ENCODE peak calls at places on chromosome 9, in five cellular contexts. One of them, this sample, is unnamed.

GRCh38 chr9:115651456-115651855 is 502.1 kb upstream of the PAPPA start:
- DNase-seq in cardiac muscle cell: no peak
- DNase-seq in fibroblast of lung: peak
- DNase-seq in GM12865: no peak
- DNase-seq in skeletal muscle cell: no peak
- DNase-seq in this sample: no peak

GRCh38 chr9:122016309-122016708 is 76.8 kb downstream of the TTLL11 start:
- DNase-seq in cardiac muscle cell: no peak
- DNase-seq in fibroblast of lung: no peak
- DNase-seq in GM12865: no peak
- DNase-seq in skeletal muscle cell: no peak
- DNase-seq in this sample: no peak

GRCh38 chr9:96497117-96497399 is 47.1 kb downstream of the HABP4 start:
- DNase-seq in cardiac muscle cell: no peak
- DNase-seq in fibroblast of lung: no peak
- DNase-seq in GM12865: no peak
- DNase-seq in skeletal muscle cell: no peak
- DNase-seq in this sample: peak

GRCh38 chr9:133255371-133255940 is 19.5 kb downstream of the ABO start:
- DNase-seq in cardiac muscle cell: no peak
- DNase-seq in fibroblast of lung: no peak
- DNase-seq in GM12865: no peak
- DNase-seq in skeletal muscle cell: no peak
- DNase-seq in this sample: no peak

GRCh38 chr9:115411993-115412452 is 294.1 kb upstream of the TNC start:
- DNase-seq in cardiac muscle cell: no peak
- DNase-seq in fibroblast of lung: peak
- DNase-seq in GM12865: no peak
- DNase-seq in skeletal muscle cell: peak
- DNase-seq in this sample: no peak

GRCh38 chr9:4167040-4167671 is 132.7 kb downstream of the GLIS3 start:
- DNase-seq in cardiac muscle cell: peak
- DNase-seq in fibroblast of lung: peak
- DNase-seq in GM12865: no peak
- DNase-seq in skeletal muscle cell: peak
- DNase-seq in this sample: no peak

GRCh38 chr9:6869081-6869948 is 111.5 kb downstream of the KDM4C start:
- DNase-seq in cardiac muscle cell: peak
- DNase-seq in fibroblast of lung: no peak
- DNase-seq in GM12865: no peak
- DNase-seq in skeletal muscle cell: no peak
- DNase-seq in this sample: no peak

GRCh38 chr9:88965473-88965872 is 25.8 kb upstream of the S1PR3 start:
- DNase-seq in cardiac muscle cell: no peak
- DNase-seq in fibroblast of lung: no peak
- DNase-seq in GM12865: no peak
- DNase-seq in skeletal muscle cell: no peak
- DNase-seq in this sample: no peak

GRCh38 chr9:79661926-79662552 is 90.3 kb downstream of the TLE4 start:
- DNase-seq in cardiac muscle cell: no peak
- DNase-seq in fibroblast of lung: no peak
- DNase-seq in GM12865: no peak
- DNase-seq in skeletal muscle cell: no peak
- DNase-seq in this sample: no peak

GRCh38 chr9:33408087-33408486 is 5.7 kb upstream of the AQP7 start:
- DNase-seq in cardiac muscle cell: no peak
- DNase-seq in fibroblast of lung: no peak
- DNase-seq in GM12865: no peak
- DNase-seq in skeletal muscle cell: no peak
- DNase-seq in this sample: no peak

GRCh38 chr9:93025736-93026135 is 32.8 kb upstream of the SUSD3 start:
- DNase-seq in cardiac muscle cell: no peak
- DNase-seq in fibroblast of lung: no peak
- DNase-seq in GM12865: no peak
- DNase-seq in skeletal muscle cell: no peak
- DNase-seq in this sample: no peak

GRCh38 chr9:34158362-34158869 is 20.4 kb upstream of the UBAP1 start:
- DNase-seq in cardiac muscle cell: peak
- DNase-seq in fibroblast of lung: peak
- DNase-seq in GM12865: no peak
- DNase-seq in skeletal muscle cell: peak
- DNase-seq in this sample: no peak

GRCh38 chr9:33106372-33106771 is 29.9 kb upstream of the SMU1 start:
- DNase-seq in cardiac muscle cell: no peak
- DNase-seq in fibroblast of lung: no peak
- DNase-seq in GM12865: no peak
- DNase-seq in skeletal muscle cell: no peak
- DNase-seq in this sample: no peak

GRCh38 chr9:92188969-92189781 is 74.0 kb upstream of the SPTLC1 start:
- DNase-seq in cardiac muscle cell: peak
- DNase-seq in fibroblast of lung: no peak
- DNase-seq in GM12865: no peak
- DNase-seq in skeletal muscle cell: no peak
- DNase-seq in this sample: no peak

GRCh38 chr9:19460258-19460657 is 51.4 kb downstream of the ACER2 start:
- DNase-seq in cardiac muscle cell: no peak
- DNase-seq in fibroblast of lung: no peak
- DNase-seq in GM12865: no peak
- DNase-seq in skeletal muscle cell: no peak
- DNase-seq in this sample: no peak

GRCh38 chr9:106590759-106591505 is 272.0 kb upstream of the ZNF462 start:
- DNase-seq in cardiac muscle cell: no peak
- DNase-seq in fibroblast of lung: no peak
- DNase-seq in GM12865: no peak
- DNase-seq in skeletal muscle cell: no peak
- DNase-seq in this sample: no peak

GRCh38 chr9:71442937-71443336 is 321.5 kb upstream of the TRPM3 start:
- DNase-seq in cardiac muscle cell: no peak
- DNase-seq in fibroblast of lung: no peak
- DNase-seq in GM12865: no peak
- DNase-seq in skeletal muscle cell: no peak
- DNase-seq in this sample: no peak

GRCh38 chr9:115015018-115015635 is 84.7 kb upstream of the TNFSF8 start:
- DNase-seq in cardiac muscle cell: peak
- DNase-seq in fibroblast of lung: peak
- DNase-seq in GM12865: peak
- DNase-seq in skeletal muscle cell: no peak
- DNase-seq in this sample: no peak

GRCh38 chr9:119322137-119322695 is 47.0 kb downstream of the BRINP1 start:
- DNase-seq in cardiac muscle cell: no peak
- DNase-seq in fibroblast of lung: peak
- DNase-seq in GM12865: no peak
- DNase-seq in skeletal muscle cell: no peak
- DNase-seq in this sample: peak

DNA sequence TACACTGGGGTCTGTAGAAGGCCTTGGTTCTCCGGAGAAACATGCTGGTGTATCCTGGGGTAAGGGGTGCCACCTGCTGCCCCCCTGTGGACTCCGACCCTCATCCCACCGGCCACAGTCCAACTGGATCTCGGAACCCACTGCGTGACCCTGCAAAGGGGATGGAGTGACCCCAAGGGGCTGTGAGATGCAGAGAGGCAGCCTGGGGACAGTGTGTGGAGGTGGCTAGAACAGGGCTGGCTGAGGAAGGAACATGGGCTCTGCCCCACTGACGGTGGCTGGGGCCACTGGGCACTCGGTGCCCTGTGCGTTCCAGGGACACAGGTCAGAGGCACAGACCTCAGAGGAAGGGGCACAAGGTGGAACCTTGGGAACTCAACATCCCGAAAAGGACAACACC is 2.3 kb downstream of the NACC2 start:
- DNase-seq in cardiac muscle cell: no peak
- DNase-seq in fibroblast of lung: no peak
- DNase-seq in GM12865: no peak
- DNase-seq in skeletal muscle cell: no peak
- DNase-seq in this sample: no peak
- H3K4me3 ChIP-seq in cardiac muscle cell: no peak
- H3K4me3 ChIP-seq in fibroblast of lung: no peak
- H3K4me3 ChIP-seq in GM12865: no peak
- H3K4me3 ChIP-seq in skeletal muscle cell: no peak
- H3K4me3 ChIP-seq in this sample: peak

GRCh38 chr9:28158451-28158850 is 585.2 kb upstream of the C9orf72 start:
- DNase-seq in cardiac muscle cell: no peak
- DNase-seq in fibroblast of lung: no peak
- DNase-seq in GM12865: no peak
- DNase-seq in skeletal muscle cell: no peak
- DNase-seq in this sample: no peak
- H3K4me3 ChIP-seq in cardiac muscle cell: no peak
- H3K4me3 ChIP-seq in fibroblast of lung: no peak
- H3K4me3 ChIP-seq in GM12865: no peak
- H3K4me3 ChIP-seq in skeletal muscle cell: no peak
- H3K4me3 ChIP-seq in this sample: no peak

GRCh38 chr9:136551401-136552116 is 5.7 kb upstream of the NOTCH1 start:
- DNase-seq in cardiac muscle cell: peak
- DNase-seq in fibroblast of lung: peak
- DNase-seq in GM12865: peak
- DNase-seq in skeletal muscle cell: no peak
- DNase-seq in this sample: peak
- H3K4me3 ChIP-seq in cardiac muscle cell: no peak
- H3K4me3 ChIP-seq in fibroblast of lung: peak
- H3K4me3 ChIP-seq in GM12865: peak
- H3K4me3 ChIP-seq in skeletal muscle cell: peak
- H3K4me3 ChIP-seq in this sample: peak

GRCh38 chr9:129458155-129458661 is 162.7 kb downstream of the C9orf50 start:
- DNase-seq in cardiac muscle cell: no peak
- DNase-seq in fibroblast of lung: no peak
- DNase-seq in GM12865: peak
- DNase-seq in skeletal muscle cell: no peak
- DNase-seq in this sample: peak

GRCh38 chr9:129458663-129459549 is 162.0 kb downstream of the C9orf50 start:
- DNase-seq in cardiac muscle cell: no peak
- DNase-seq in fibroblast of lung: no peak
- DNase-seq in GM12865: no peak
- DNase-seq in skeletal muscle cell: no peak
- DNase-seq in this sample: peak

GRCh38 chr9:129459550-129460322 is 161.2 kb downstream of the C9orf50 start:
- DNase-seq in cardiac muscle cell: no peak
- DNase-seq in fibroblast of lung: no peak
- DNase-seq in GM12865: no peak
- DNase-seq in skeletal muscle cell: no peak
- DNase-seq in this sample: no peak

GRCh38 chr9:129462360-129462759 is 158.5 kb downstream of the C9orf50 start:
- DNase-seq in cardiac muscle cell: no peak
- DNase-seq in fibroblast of lung: no peak
- DNase-seq in GM12865: no peak
- DNase-seq in skeletal muscle cell: no peak
- DNase-seq in this sample: no peak

DNA sequence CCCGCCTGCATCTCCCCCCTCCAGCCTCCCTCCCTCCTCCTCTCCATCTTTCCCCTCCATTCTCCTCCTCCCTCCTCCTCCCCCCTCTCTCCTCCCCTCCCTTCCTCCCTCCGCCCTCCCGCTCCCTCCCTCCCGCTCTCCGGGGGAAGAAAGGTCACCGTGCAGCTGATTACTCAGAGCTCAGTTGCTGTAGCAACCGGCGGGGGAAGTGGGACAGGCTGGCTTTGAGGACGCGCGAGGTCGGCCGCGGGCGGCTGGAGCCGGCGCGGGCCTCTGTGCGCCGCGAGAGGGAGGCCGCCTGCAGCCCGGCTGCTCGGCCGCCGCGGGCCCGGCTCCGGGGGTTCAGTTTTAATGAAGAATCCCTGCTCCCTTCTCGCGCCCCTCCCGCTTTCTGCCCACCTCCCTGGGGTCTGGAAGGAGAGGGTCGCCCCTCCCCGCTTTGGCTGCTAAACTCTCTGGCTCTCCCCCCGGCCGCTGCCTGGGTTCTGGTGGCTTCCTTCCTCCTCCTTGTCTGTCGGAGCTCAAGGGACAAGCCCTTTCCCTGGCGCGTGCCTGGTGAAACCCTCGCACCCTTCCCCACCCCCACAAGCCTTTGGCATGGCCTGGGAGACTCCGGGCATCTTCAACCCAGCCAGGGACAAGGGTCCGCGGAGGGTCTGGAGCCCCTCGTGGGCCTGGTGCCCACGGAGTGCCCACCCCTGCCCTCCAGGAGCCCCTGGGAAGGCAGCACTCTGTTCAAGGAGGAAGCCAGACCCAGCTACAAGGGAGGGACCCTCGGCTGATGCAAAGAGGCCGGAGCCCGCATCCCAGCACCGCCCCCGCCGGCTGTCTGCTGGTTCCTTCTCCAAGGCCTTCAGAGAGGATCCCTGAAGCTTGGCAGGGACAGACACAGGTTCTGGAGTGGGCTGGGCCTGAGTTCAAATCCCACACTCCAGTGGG is 160.3 kb downstream of the C9orf50 start:
- DNase-seq in cardiac muscle cell: peak
- DNase-seq in fibroblast of lung: peak
- DNase-seq in GM12865: peak
- DNase-seq in skeletal muscle cell: peak
- DNase-seq in this sample: peak
- H3K4me3 ChIP-seq in cardiac muscle cell: peak
- H3K4me3 ChIP-seq in fibroblast of lung: no peak
- H3K4me3 ChIP-seq in GM12865: no peak
- H3K4me3 ChIP-seq in skeletal muscle cell: peak
- H3K4me3 ChIP-seq in this sample: peak

GRCh38 chr9:5455181-5455580 is 4.8 kb downstream of the CD274 start:
- DNase-seq in cardiac muscle cell: peak
- DNase-seq in fibroblast of lung: peak
- DNase-seq in GM12865: peak
- DNase-seq in skeletal muscle cell: no peak
- DNase-seq in this sample: no peak
- H3K4me3 ChIP-seq in cardiac muscle cell: no peak
- H3K4me3 ChIP-seq in fibroblast of lung: peak
- H3K4me3 ChIP-seq in GM12865: peak
- H3K4me3 ChIP-seq in skeletal muscle cell: no peak
- H3K4me3 ChIP-seq in this sample: no peak

GRCh38 chr9:135961811-135962695 is 880 bp upstream of the UBAC1 start:
- DNase-seq in cardiac muscle cell: no peak
- DNase-seq in fibroblast of lung: no peak
- DNase-seq in GM12865: no peak
- DNase-seq in skeletal muscle cell: no peak
- DNase-seq in this sample: no peak
- H3K4me3 ChIP-seq in cardiac muscle cell: no peak
- H3K4me3 ChIP-seq in fibroblast of lung: peak
- H3K4me3 ChIP-seq in GM12865: no peak
- H3K4me3 ChIP-seq in skeletal muscle cell: no peak
- H3K4me3 ChIP-seq in this sample: peak